ENCODE peak calls at places on chromosomes 2 and 18, in four cellular contexts. One of them, this sample, is unnamed.

GRCh38 chr2:58798787-58799186 is 557.7 kb upstream of the FANCL start:
- DNase-seq in cardiac fibroblast: no peak
- DNase-seq in germinal center: no peak
- DNase-seq in HS-5: no peak
- DNase-seq in this sample: no peak

GRCh38 chr2:220837226-220837625 is 734.9 kb downstream of the EPHA4 start:
- DNase-seq in cardiac fibroblast: no peak
- DNase-seq in germinal center: no peak
- DNase-seq in HS-5: no peak
- DNase-seq in this sample: no peak

GRCh38 chr2:234355052-234355720 is 141.7 kb downstream of the ARL4C start:
- DNase-seq in cardiac fibroblast: no peak
- DNase-seq in germinal center: peak
- DNase-seq in HS-5: no peak
- DNase-seq in this sample: no peak

GRCh38 chr2:106219813-106220212 is 25.7 kb upstream of the UXS1 start:
- DNase-seq in cardiac fibroblast: no peak
- DNase-seq in germinal center: no peak
- DNase-seq in HS-5: no peak
- DNase-seq in this sample: no peak

GRCh38 chr18:3605562-3606443 is 155.8 kb downstream of the TGIF1 start:
- DNase-seq in cardiac fibroblast: peak
- DNase-seq in germinal center: no peak
- DNase-seq in HS-5: no peak
- DNase-seq in this sample: no peak

GRCh38 chr18:28541941-28542340 is 365.0 kb upstream of the CDH2 start:
- DNase-seq in cardiac fibroblast: no peak
- DNase-seq in germinal center: no peak
- DNase-seq in HS-5: no peak
- DNase-seq in this sample: no peak

GRCh38 chr2:57278451-57278850 is 768.2 kb upstream of the VRK2 start:
- DNase-seq in cardiac fibroblast: no peak
- DNase-seq in germinal center: no peak
- DNase-seq in HS-5: no peak
- DNase-seq in this sample: no peak

GRCh38 chr2:28952806-28953190 is 28.3 kb upstream of the TOGARAM2 start:
- DNase-seq in cardiac fibroblast: no peak
- DNase-seq in germinal center: no peak
- DNase-seq in HS-5: no peak
- DNase-seq in this sample: no peak

GRCh38 chr2:180231015-180231414 is 223.9 kb upstream of the CWC22 start:
- DNase-seq in cardiac fibroblast: peak
- DNase-seq in germinal center: no peak
- DNase-seq in HS-5: no peak
- DNase-seq in this sample: no peak

GRCh38 chr2:15560404-15560987 is 638 bp downstream of the NBAS start:
- DNase-seq in cardiac fibroblast: peak
- DNase-seq in germinal center: peak
- DNase-seq in HS-5: no peak
- DNase-seq in this sample: no peak

GRCh38 chr18:54284967-54285785 is 15.9 kb downstream of the POLI start:
- DNase-seq in cardiac fibroblast: peak
- DNase-seq in germinal center: peak
- DNase-seq in HS-5: peak
- DNase-seq in this sample: no peak

GRCh38 chr2:240604291-240604938 is 17.9 kb downstream of the CAPN10 start:
- DNase-seq in cardiac fibroblast: peak
- DNase-seq in germinal center: no peak
- DNase-seq in HS-5: no peak
- DNase-seq in this sample: peak

GRCh38 chr2:181264016-181264415 is 193.2 kb upstream of the ITGA4 start:
- DNase-seq in cardiac fibroblast: no peak
- DNase-seq in germinal center: no peak
- DNase-seq in HS-5: no peak
- DNase-seq in this sample: no peak

This sample was measured in sciatic nerve.